ENCODE peak calls at places on chromosomes 2 and 18, in five cellular contexts. One of them, this sample, is unnamed.

GRCh38 chr2:120908314-120908975 is 172.8 kb downstream of the GLI2 start:
- DNase-seq in upper lobe of left lung: no peak
- DNase-seq in MCF 10A: no peak
- DNase-seq in GM20000: no peak
- DNase-seq in esophagus squamous epithelium: no peak
- DNase-seq in this sample: no peak

GRCh38 chr2:239303711-239304532 is 96.9 kb downstream of the HDAC4 start:
- DNase-seq in MCF 10A: no peak
- DNase-seq in upper lobe of left lung: peak; percentile 54
- DNase-seq in GM20000: peak; percentile 39
- DNase-seq in esophagus squamous epithelium: no peak
- DNase-seq in this sample: no peak

GRCh38 chr2:10400568-10400977 is 47.6 kb downstream of the ODC1 start:
- DNase-seq in MCF 10A: no peak
- DNase-seq in upper lobe of left lung: no peak
- DNase-seq in esophagus squamous epithelium: no peak
- DNase-seq in GM20000: peak; percentile 64
- DNase-seq in this sample: no peak

GRCh38 chr2:134333646-134334189 is 79.8 kb downstream of the MGAT5 start:
- DNase-seq in upper lobe of left lung: no peak
- DNase-seq in GM20000: no peak
- DNase-seq in esophagus squamous epithelium: no peak
- DNase-seq in MCF 10A: no peak
- DNase-seq in this sample: no peak

GRCh38 chr18:50563376-50563775 is 3.5 kb downstream of the MAPK4 start:
- DNase-seq in upper lobe of left lung: no peak
- DNase-seq in GM20000: no peak
- DNase-seq in esophagus squamous epithelium: no peak
- DNase-seq in MCF 10A: no peak
- DNase-seq in this sample: no peak

GRCh38 chr2:1613731-1614354 is 130.5 kb downstream of the PXDN start:
- DNase-seq in GM20000: no peak
- DNase-seq in esophagus squamous epithelium: no peak
- DNase-seq in MCF 10A: peak; percentile 86
- DNase-seq in upper lobe of left lung: no peak
- DNase-seq in this sample: no peak

GRCh38 chr2:142545036-142545435 is 332.4 kb upstream of the KYNU start:
- DNase-seq in upper lobe of left lung: no peak
- DNase-seq in MCF 10A: no peak
- DNase-seq in GM20000: no peak
- DNase-seq in esophagus squamous epithelium: no peak
- DNase-seq in this sample: no peak

GRCh38 chr2:50118951-50119702 is 912.8 kb downstream of the NRXN1 start:
- DNase-seq in upper lobe of left lung: no peak
- DNase-seq in GM20000: no peak
- DNase-seq in esophagus squamous epithelium: no peak
- DNase-seq in MCF 10A: no peak
- DNase-seq in this sample: no peak

GRCh38 chr2:241870081-241870541 is 582 bp downstream of the RTP5 start:
- DNase-seq in upper lobe of left lung: peak; percentile 85
- DNase-seq in esophagus squamous epithelium: no peak
- DNase-seq in GM20000: no peak
- DNase-seq in MCF 10A: no peak
- DNase-seq in this sample: no peak

GRCh38 chr2:214019229-214019972 is 391.5 kb upstream of the VWC2L start:
- DNase-seq in MCF 10A: peak; percentile 97
- DNase-seq in upper lobe of left lung: no peak
- DNase-seq in esophagus squamous epithelium: no peak
- DNase-seq in GM20000: no peak
- DNase-seq in this sample: no peak

GRCh38 chr2:21011453-21011852 is 32.4 kb downstream of the APOB start:
- DNase-seq in MCF 10A: no peak
- DNase-seq in upper lobe of left lung: no peak
- DNase-seq in esophagus squamous epithelium: no peak
- DNase-seq in GM20000: no peak
- DNase-seq in this sample: no peak

GRCh38 chr2:217789003-217789735 is 213.6 kb downstream of the TNS1 start:
- DNase-seq in esophagus squamous epithelium: no peak
- DNase-seq in upper lobe of left lung: peak; percentile 30
- DNase-seq in MCF 10A: peak; percentile 66
- DNase-seq in GM20000: peak; percentile 84
- DNase-seq in this sample: peak; percentile 92

GRCh38 chr2:113361051-113361450 is 76.4 kb upstream of the ZNG1B start:
- DNase-seq in upper lobe of left lung: peak; percentile 66
- DNase-seq in esophagus squamous epithelium: no peak
- DNase-seq in GM20000: no peak
- DNase-seq in MCF 10A: no peak
- DNase-seq in this sample: no peak

GRCh38 chr2:215003001-215003400 is 135.4 kb downstream of the ABCA12 start:
- DNase-seq in MCF 10A: peak; percentile 3
- DNase-seq in esophagus squamous epithelium: no peak
- DNase-seq in upper lobe of left lung: no peak
- DNase-seq in GM20000: no peak
- DNase-seq in this sample: no peak

GRCh38 chr2:10009811-10010781 is 33.3 kb upstream of the KLF11 start:
- DNase-seq in upper lobe of left lung: peak; percentile 92
- DNase-seq in esophagus squamous epithelium: no peak
- DNase-seq in MCF 10A: no peak
- DNase-seq in GM20000: no peak
- DNase-seq in this sample: no peak

GRCh38 chr2:238427435-238428162 is 872 bp downstream of the ASB1 start:
- DNase-seq in GM20000: no peak
- DNase-seq in upper lobe of left lung: peak; percentile 63
- DNase-seq in MCF 10A: no peak
- DNase-seq in esophagus squamous epithelium: no peak
- DNase-seq in this sample: no peak

GRCh38 chr2:85611217-85611704 is 605 bp downstream of the C2orf68 start:
- DNase-seq in GM20000: peak; percentile 36
- DNase-seq in MCF 10A: no peak
- DNase-seq in upper lobe of left lung: no peak
- DNase-seq in esophagus squamous epithelium: no peak
- DNase-seq in this sample: no peak

GRCh38 chr18:45213040-45213333 is 402.3 kb upstream of the SLC14A2 start:
- DNase-seq in upper lobe of left lung: no peak
- DNase-seq in esophagus squamous epithelium: no peak
- DNase-seq in GM20000: no peak
- DNase-seq in MCF 10A: no peak
- DNase-seq in this sample: no peak
- TF ChIP-seq CTCF in upper lobe of left lung: no peak
- TF ChIP-seq CTCF in esophagus squamous epithelium: no peak
- TF ChIP-seq CTCF in GM20000: no peak
- TF ChIP-seq CTCF in MCF 10A: no peak
- TF ChIP-seq CTCF in this sample: no peak

GRCh38 chr2:221022554-221022953 is 549.5 kb downstream of the EPHA4 start:
- DNase-seq in MCF 10A: no peak
- DNase-seq in esophagus squamous epithelium: no peak
- DNase-seq in upper lobe of left lung: no peak
- DNase-seq in GM20000: no peak
- DNase-seq in this sample: no peak

GRCh38 chr2:221019668-221020067 is 552.4 kb downstream of the EPHA4 start:
- DNase-seq in MCF 10A: no peak
- DNase-seq in upper lobe of left lung: no peak
- DNase-seq in GM20000: no peak
- DNase-seq in esophagus squamous epithelium: no peak
- DNase-seq in this sample: no peak

GRCh38 chr2:221016551-221016950 is 555.6 kb downstream of the EPHA4 start:
- DNase-seq in MCF 10A: no peak
- DNase-seq in esophagus squamous epithelium: no peak
- DNase-seq in GM20000: no peak
- DNase-seq in upper lobe of left lung: no peak
- DNase-seq in this sample: no peak

DNA sequence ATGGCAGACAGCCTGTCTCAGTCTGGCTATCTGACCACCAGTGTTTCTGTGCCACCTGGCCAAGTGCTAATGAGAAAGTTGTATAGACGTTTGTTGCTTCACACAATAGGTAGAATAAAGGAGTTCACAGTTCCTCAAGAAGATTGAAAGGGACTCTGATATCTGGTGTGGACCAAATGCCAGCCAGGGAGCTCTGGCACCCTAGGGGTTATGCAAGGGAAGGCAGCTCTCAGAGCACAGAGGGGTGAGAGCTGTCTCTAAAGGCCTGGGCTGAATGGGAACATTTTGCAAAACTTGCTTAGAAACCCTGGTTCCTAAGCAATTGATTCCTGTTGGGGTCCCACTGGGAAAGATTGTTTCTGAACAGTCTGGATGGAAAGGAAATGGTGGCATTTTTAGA is 553.8 kb downstream of the EPHA4 start:
- DNase-seq in upper lobe of left lung: no peak
- DNase-seq in MCF 10A: no peak
- DNase-seq in esophagus squamous epithelium: no peak
- DNase-seq in GM20000: no peak
- DNase-seq in this sample: no peak
- TF ChIP-seq CTCF in upper lobe of left lung: no peak
- TF ChIP-seq CTCF in MCF 10A: no peak
- TF ChIP-seq CTCF in esophagus squamous epithelium: no peak
- TF ChIP-seq CTCF in GM20000: no peak
- TF ChIP-seq CTCF in this sample: peak; percentile 23

GRCh38 chr18:22363867-22364463 is 53.8 kb downstream of the CTAGE1 start:
- DNase-seq in MCF 10A: peak; percentile 30
- DNase-seq in upper lobe of left lung: no peak
- DNase-seq in esophagus squamous epithelium: no peak
- DNase-seq in GM20000: no peak
- DNase-seq in this sample: no peak
- TF ChIP-seq CTCF in MCF 10A: peak; percentile 27
- TF ChIP-seq CTCF in upper lobe of left lung: peak; percentile 45
- TF ChIP-seq CTCF in esophagus squamous epithelium: no peak
- TF ChIP-seq CTCF in GM20000: no peak
- TF ChIP-seq CTCF in this sample: peak; percentile 10

GRCh38 chr18:76169733-76170132 is 325.3 kb downstream of the ZNF516 start:
- DNase-seq in esophagus squamous epithelium: no peak
- DNase-seq in upper lobe of left lung: no peak
- DNase-seq in MCF 10A: peak; percentile 13
- DNase-seq in GM20000: no peak
- DNase-seq in this sample: no peak
- TF ChIP-seq CTCF in esophagus squamous epithelium: no peak
- TF ChIP-seq CTCF in upper lobe of left lung: no peak
- TF ChIP-seq CTCF in MCF 10A: peak; percentile 1
- TF ChIP-seq CTCF in GM20000: no peak
- TF ChIP-seq CTCF in this sample: peak; percentile 21

This sample was measured in progenitor cell of endocrine pancreas.